ENCODE peak calls at places on chromosome 1, in five cellular contexts. U is NCI-H1048; J is PC-3; F is stimulated activated CD4-positive, alpha-beta T cell treated with anti-CD3 and anti-CD28 coated beads, Interleukin-15, amount 100 ng/mL, for 24 hours; R is GM12865. E is an unnamed sample.

GRCh38 chr1:227709451-227709850 is 25.7 kb downstream of the JMJD4 start:
- DNase-seq in J (no peak), U (no peak), F (no peak), R (no peak), E (no peak)

GRCh38 chr1:1435094-1435903 is at the start of gene VWA1:
- DNase-seq in F (peak), J (peak), U (peak), R (peak), E (no peak)

GRCh38 chr1:153000294-153000693 is 1.3 kb upstream of the SPRR3 start:
- DNase-seq in U (no peak), J (no peak), F (no peak), R (no peak), E (no peak)

GRCh38 chr1:60960846-60961542 is 121.4 kb upstream of the NFIA start:
- DNase-seq in J (peak), F (no peak), R (no peak), U (no peak), E (no peak)

GRCh38 chr1:182114627-182115023 is 53.1 kb upstream of the ZNF648 start:
- DNase-seq in U (no peak), J (no peak), R (no peak), F (no peak), E (no peak)

GRCh38 chr1:6207921-6208320 is 2.0 kb downstream of the RNF207 start:
- DNase-seq in U (no peak), J (no peak), F (no peak), R (no peak), E (no peak)

GRCh38 chr1:16088996-16089395 is 15.5 kb upstream of the FAM131C start:
- DNase-seq in R (no peak), F (no peak), U (no peak), J (peak), E (no peak)

GRCh38 chr1:117661027-117661426 is 55.2 kb downstream of the TENT5C start:
- DNase-seq in R (peak), J (no peak), U (no peak), F (no peak), E (no peak)

GRCh38 chr1:206839857-206840256 is 25.6 kb upstream of the IL20 start:
- DNase-seq in U (no peak), J (no peak), R (no peak), F (no peak), E (no peak)

GRCh38 chr1:178928985-178929384 is 58.1 kb upstream of the ANGPTL1 start:
- DNase-seq in R (peak), F (no peak), U (no peak), J (no peak), E (no peak)

GRCh38 chr1:99546432-99547416 is 99.2 kb upstream of the PALMD start:
- DNase-seq in J (no peak), F (no peak), R (no peak), U (no peak), E (no peak)

GRCh38 chr1:66671472-66671871 is 80.8 kb upstream of the DYNLT5 start:
- DNase-seq in U (no peak), R (no peak), J (no peak), F (no peak), E (no peak)

GRCh38 chr1:208298593-208299233 is 54.5 kb upstream of the PLXNA2 start:
- DNase-seq in R (no peak), F (no peak), U (no peak), J (no peak), E (no peak)

GRCh38 chr1:245770191-245770590 is 615.4 kb downstream of the KIF26B start:
- DNase-seq in J (no peak), F (no peak), R (no peak), U (no peak), E (no peak)

GRCh38 chr1:10755977-10756521 is 40.4 kb downstream of the CASZ1 start:
- DNase-seq in J (peak), F (peak), U (no peak), R (peak), E (no peak)

GRCh38 chr1:227899820-227900449 is 47.8 kb downstream of the WNT9A start:
- DNase-seq in R (no peak), U (no peak), J (no peak), F (no peak), E (no peak)

GRCh38 chr1:247281001-247281574 is 25.2 kb downstream of the VN1R5 start:
- DNase-seq in U (no peak), J (no peak), R (no peak), F (no peak), E (no peak)

GRCh38 chr1:200226268-200226968 is 183.4 kb downstream of the ZNF281 start:
- DNase-seq in U (no peak), J (no peak), F (peak), R (peak), E (peak)

GRCh38 chr1:1250828-1251284 is 4.3 kb upstream of the C1QTNF12 start:
- DNase-seq in R (peak), U (no peak), J (no peak), F (peak), E (no peak)

GRCh38 chr1:244231193-244231571 is 180.1 kb downstream of the ZBTB18 start:
- DNase-seq in F (no peak), J (peak), U (no peak), R (no peak), E (no peak)

GRCh38 chr1:221419513-221420088 is 322.3 kb downstream of the DUSP10 start:
- DNase-seq in R (no peak), U (no peak), F (no peak), J (peak), E (no peak)

GRCh38 chr1:220876511-220877347 is 2.5 kb upstream of the HLX start:
- DNase-seq in J (no peak), R (no peak), U (no peak), F (peak), E (no peak)

GRCh38 chr1:44631647-44632510 is 42.4 kb downstream of the TMEM53 start:
- DNase-seq in U (peak), J (peak), R (peak), F (peak), E (peak)

GRCh38 chr1:47548188-47548587 is 110.3 kb downstream of the FOXD2 start:
- DNase-seq in F (no peak), J (no peak), R (peak), U (no peak), E (no peak)

GRCh38 chr1:69290266-69290665 is 277.5 kb upstream of the LRRC7 start:
- DNase-seq in F (no peak), U (no peak), R (no peak), J (no peak), E (no peak)

GRCh38 chr1:103516693-103517092 is 8.8 kb upstream of the RNPC3 start:
- DNase-seq in R (no peak), J (peak), U (no peak), F (no peak), E (no peak)

GRCh38 chr1:28326980-28327379 is 1.9 kb upstream of the MED18 start:
- DNase-seq in J (peak), U (no peak), F (no peak), R (no peak), E (no peak)

GRCh38 chr1:34597877-34598514 is 156.9 kb upstream of the GJB5 start:
- DNase-seq in U (no peak), J (peak), F (peak), R (peak), E (peak)

GRCh38 chr1:17248781-17249180 is at the start of gene PADI3:
- DNase-seq in U (no peak), F (no peak), J (no peak), R (no peak), E (no peak)

GRCh38 chr1:1973716-1974642 is 29.6 kb downstream of the CFAP74 start:
- DNase-seq in R (no peak), F (no peak), U (no peak), J (no peak), E (no peak)

GRCh38 chr1:206911064-206911663 is 10.6 kb downstream of the FCMR start:
- DNase-seq in R (peak), F (peak), U (peak), J (peak), E (no peak)

GRCh38 chr1:68506386-68506785 is 9.5 kb upstream of the DEPDC1 start:
- DNase-seq in R (no peak), J (peak), U (no peak), F (no peak), E (no peak)

GRCh38 chr1:55877440-55878232 is 662.5 kb upstream of the USP24 start:
- DNase-seq in J (peak), F (no peak), R (no peak), U (no peak), E (no peak)

GRCh38 chr1:118928739-118929554 is 59.2 kb downstream of the TBX15 start:
- DNase-seq in F (peak), R (peak), J (peak), U (no peak), E (peak)

GRCh38 chr1:177937931-177938330 is 31.9 kb downstream of the SEC16B start:
- DNase-seq in U (no peak), F (no peak), J (no peak), R (no peak), E (no peak)

GRCh38 chr1:185960377-185961151 is 226.4 kb downstream of the HMCN1 start:
- DNase-seq in U (no peak), J (no peak), F (no peak), R (no peak), E (no peak)